ENCODE peak calls at places on chromosomes 3 and 15, in ten cellular contexts. M is heart left ventricle; K is CD4-positive, CD25-positive, alpha-beta regulatory T cell; D is IMR-90; E is Peyer's patch; V is left lung; J is heart right ventricle; Y is CD4-positive, alpha-beta memory T cell; P is astrocyte; G is tibial artery. S is an unnamed sample.
A peak's percentile ranks its signal among the peaks of the same experiment; 100 is the strongest.

GRCh38 chr3:188947983-188948657 is 223.7 kb upstream of the TPRG1 start:
- DNase-seq in E (peak; percentile 87), V (peak; percentile 87), P (peak; percentile 95), K (no peak), D (peak; percentile 85), J (peak; percentile 97), Y (no peak), G (peak; percentile 99), M (peak; percentile 97), S (peak; percentile 90)

GRCh38 chr3:194537732-194538247 is 51.0 kb upstream of the ATP13A3 start:
- DNase-seq in Y (no peak), E (no peak), V (no peak), M (no peak), J (no peak), D (peak; percentile 87), G (peak; percentile 66), K (no peak), P (peak; percentile 87), S (no peak)

GRCh38 chr15:69395460-69395859 is 18.7 kb upstream of the KIF23 start:
- DNase-seq in P (no peak), V (no peak), Y (no peak), D (no peak), K (no peak), M (no peak), J (no peak), G (no peak), E (no peak), S (no peak)

GRCh38 chr15:39598186-39598850 is 17.4 kb downstream of the THBS1 start:
- DNase-seq in V (no peak), E (no peak), K (no peak), D (peak; percentile 80), G (no peak), P (no peak), M (no peak), J (no peak), Y (no peak), S (no peak)

GRCh38 chr15:66085128-66085527 is 168.4 kb downstream of the MEGF11 start:
- DNase-seq in K (no peak), V (no peak), G (no peak), P (no peak), E (no peak), D (no peak), J (no peak), M (no peak), Y (no peak), S (no peak)

GRCh38 chr3:136751259-136752045 is 726 bp downstream of the STAG1 start:
- DNase-seq in G (peak; percentile 86), P (peak; percentile 61), J (peak; percentile 61), M (peak; percentile 79), K (peak; percentile 64), D (peak; percentile 73), V (peak; percentile 93), E (peak; percentile 85), Y (peak; percentile 68), S (peak; percentile 82)

GRCh38 chr15:100241572-100242479 is 99.9 kb downstream of the ADAMTS17 start:
- DNase-seq in Y (no peak), V (no peak), D (no peak), J (no peak), M (no peak), E (no peak), G (peak; percentile 85), K (no peak), P (peak; percentile 82), S (no peak)

GRCh38 chr15:90916461-90916860 is 13.4 kb downstream of the MAN2A2 start:
- DNase-seq in D (no peak), V (no peak), K (no peak), J (no peak), M (no peak), P (no peak), E (no peak), Y (no peak), G (no peak), S (peak; percentile 36)

GRCh38 chr3:40019371-40019770 is 210.0 kb downstream of the MYRIP start:
- DNase-seq in M (no peak), V (no peak), J (no peak), E (no peak), K (no peak), G (no peak), P (no peak), D (no peak), Y (no peak), S (no peak)

GRCh38 chr15:58383876-58384275 is 47.9 kb upstream of the LIPC start:
- DNase-seq in E (no peak), K (no peak), D (no peak), M (no peak), P (no peak), Y (no peak), G (no peak), V (no peak), J (no peak), S (no peak)

GRCh38 chr3:82773207-82773606 is 1011.8 kb upstream of the GBE1 start:
- DNase-seq in K (no peak), V (no peak), D (no peak), M (no peak), Y (no peak), P (no peak), J (no peak), G (no peak), E (no peak), S (no peak)
- H3K4me1 ChIP-seq in K (no peaks in the 10 kb centered on the region), V (no peaks in the 10 kb centered on the region), D (no peaks in the 10 kb centered on the region), M (no peaks in the 10 kb centered on the region), Y (no peaks in the 10 kb centered on the region), P (no peaks in the 10 kb centered on the region), J (no peaks in the 10 kb centered on the region), G (no peaks in the 10 kb centered on the region), E (no peaks in the 10 kb centered on the region), S (no peaks in the 10 kb centered on the region)

DNA sequence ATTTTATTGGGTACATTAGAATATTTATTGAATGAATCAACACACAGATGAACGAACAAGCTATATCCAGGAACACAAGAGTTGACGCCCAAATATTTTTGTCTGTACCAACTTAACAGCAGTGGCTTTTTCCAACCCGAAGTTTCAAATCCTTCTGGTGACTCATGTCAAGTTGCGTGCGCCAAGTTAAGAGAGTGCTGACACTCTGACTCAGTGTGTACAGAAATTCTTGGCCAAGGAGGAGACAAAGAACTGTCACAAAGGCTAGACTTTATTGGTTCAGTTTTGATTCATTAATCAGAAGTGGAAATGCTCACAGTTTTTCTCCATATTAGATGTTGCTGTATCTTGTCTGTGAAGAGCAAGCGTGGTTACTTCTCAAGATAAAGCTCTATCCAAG is 59.6 kb upstream of the TSC22D2 start:
- DNase-seq in G (no peak), M (no peak), P (peak; percentile 89), D (peak; percentile 91), Y (no peak), K (no peak), E (no peak), V (no peak), J (no peak), S (no peak)
- H3K4me1 ChIP-seq in G (peaks cover 32% of the 10 kb centered on the region), M (no peaks in the 10 kb centered on the region), P (peaks cover 35% of the 10 kb centered on the region), D (peaks cover 17% of the 10 kb centered on the region), Y (no peaks in the 10 kb centered on the region), K (no peaks in the 10 kb centered on the region), E (no peaks in the 10 kb centered on the region), V (no peaks in the 10 kb centered on the region), J (peaks cover 38% of the 10 kb centered on the region), S (peaks cover 6% of the 10 kb centered on the region)

GRCh38 chr3:32815812-32816438 is 1.9 kb upstream of the TRIM71 start:
- DNase-seq in D (no peak), K (no peak), V (no peak), J (no peak), Y (no peak), P (no peak), E (no peak), M (no peak), G (no peak), S (no peak)

GRCh38 chr3:32818431-32819085 is 761 bp downstream of the TRIM71 start:
- DNase-seq in D (no peak), V (peak; percentile 82), J (no peak), G (no peak), P (no peak), E (no peak), M (no peak), K (no peak), Y (no peak), S (peak; percentile 60)

GRCh38 chr3:32816439-32817194 is 1.2 kb upstream of the TRIM71 start:
- DNase-seq in J (no peak), E (no peak), D (no peak), M (no peak), K (peak; percentile 12), Y (peak; percentile 9), G (no peak), V (peak; percentile 86), P (no peak), S (peak; percentile 59)

GRCh38 chr3:32817561-32818430 is at the start of gene TRIM71:
- DNase-seq in D (no peak), K (peak; percentile 5), M (no peak), P (no peak), G (no peak), E (no peak), J (no peak), V (peak; percentile 81), Y (no peak), S (no peak)

DNA sequence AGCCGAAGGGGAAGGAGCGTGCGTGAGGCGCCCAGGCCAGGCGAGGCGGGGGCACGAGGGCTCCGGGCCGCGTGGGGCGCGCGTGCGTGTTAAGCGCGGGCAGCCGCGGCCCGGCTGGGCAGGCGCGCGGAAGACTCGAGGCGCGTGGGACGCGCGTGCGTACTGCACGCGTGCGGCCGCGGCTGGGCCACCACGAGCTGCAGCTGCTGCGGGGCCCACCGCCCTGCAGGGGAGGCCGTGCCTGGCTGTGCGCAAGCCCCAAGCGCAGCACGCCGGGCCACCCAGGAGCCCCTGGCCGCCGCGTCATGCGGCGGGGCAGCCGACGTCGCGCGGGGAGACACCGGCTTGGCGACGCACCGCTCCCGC is 619 bp upstream of the TRIM71 start:
- DNase-seq in P (no peak), G (no peak), V (peak; percentile 78), D (no peak), K (no peak), E (no peak), Y (no peak), J (no peak), M (no peak), S (no peak)
- H3K4me1 ChIP-seq in P (peaks cover 4% of the 10 kb centered on the region), G (peaks cover 39% of the 10 kb centered on the region), V (peaks cover 54% of the 10 kb centered on the region), D (peaks cover 3% of the 10 kb centered on the region), K (peaks cover 20% of the 10 kb centered on the region), E (no peaks in the 10 kb centered on the region), Y (peaks cover 5% of the 10 kb centered on the region), J (peaks cover 16% of the 10 kb centered on the region), M (no peaks in the 10 kb centered on the region), S (peaks cover 16% of the 10 kb centered on the region)

DNA sequence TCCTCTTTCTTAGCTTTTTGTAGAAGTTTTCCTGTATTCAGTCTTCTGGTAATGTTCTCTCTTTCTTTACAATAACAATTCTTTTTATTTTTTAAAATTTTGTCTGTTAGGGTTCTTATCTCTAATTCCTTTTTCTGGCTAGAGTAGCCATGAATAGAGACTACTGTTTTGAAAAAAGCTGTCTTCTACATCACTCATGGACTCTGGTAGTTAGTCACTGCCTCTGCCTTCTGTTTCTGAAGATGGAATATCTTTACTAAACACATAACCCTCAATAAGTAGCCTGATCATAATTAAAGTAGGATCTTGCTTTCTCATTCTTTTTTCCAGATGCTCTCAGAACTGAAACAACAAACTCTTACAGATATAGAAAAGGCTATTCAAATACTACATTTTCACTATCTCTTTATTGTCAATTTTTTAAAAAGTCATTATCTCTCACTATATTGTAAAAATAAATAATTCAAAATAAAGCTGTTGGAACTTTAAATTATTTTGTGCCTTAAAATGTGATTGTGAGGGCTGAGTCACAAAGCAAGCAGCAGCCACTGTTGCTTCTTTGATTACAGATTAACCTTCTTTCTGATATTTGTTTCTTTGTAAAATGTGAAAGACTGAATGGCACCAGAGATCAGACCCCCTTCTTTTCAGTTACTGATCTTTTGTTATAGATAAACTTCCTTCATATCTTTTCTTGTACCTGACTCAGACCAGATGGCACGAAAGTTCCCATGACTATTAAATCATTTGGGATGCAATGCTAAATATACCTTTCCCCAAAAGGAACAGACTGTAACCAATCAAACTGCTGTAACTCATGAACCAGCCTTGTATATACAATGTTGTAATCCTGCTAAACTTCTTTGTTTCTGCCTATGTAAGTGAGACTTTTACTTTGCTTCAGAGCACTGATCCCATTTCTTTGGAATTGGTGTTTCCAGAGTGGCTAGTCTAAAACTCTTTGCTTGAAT is 1159.5 kb downstream of the IGSF11 start:
- DNase-seq in G (no peak), E (no peak), Y (no peak), P (no peak), V (no peak), D (peak; percentile 52), M (no peak), J (no peak), K (no peak), S (no peak)
- H3K4me1 ChIP-seq in G (no peaks in the 10 kb centered on the region), E (no peaks in the 10 kb centered on the region), Y (no peaks in the 10 kb centered on the region), P (no peaks in the 10 kb centered on the region), V (no peaks in the 10 kb centered on the region), D (no peaks in the 10 kb centered on the region), M (no peaks in the 10 kb centered on the region), J (no peaks in the 10 kb centered on the region), K (no peaks in the 10 kb centered on the region), S (no peaks in the 10 kb centered on the region)